ENCODE peak calls at places on chromosomes 4 and X, in four cellular contexts. X is K562, H is GM12891, K is GM12878. S is an unnamed sample.

GRCh38 chr4:2364654-2365053 is 53.8 kb downstream of the ZFYVE28 start:
- DNase-seq in H (no peak), X (peak), K (no peak), S (no peak)

GRCh38 chr4:2427383-2428334 is 8.9 kb downstream of the CFAP99 start:
- DNase-seq in X (no peak), H (no peak), K (no peak), S (no peak)

GRCh38 chrX:118271770-118272169 is 74.1 kb upstream of the WDR44 start:
- DNase-seq in H (no peak), K (no peak), X (no peak), S (no peak)

GRCh38 chrX:22097295-22097694 is 65.2 kb downstream of the PHEX start:
- DNase-seq in K (no peak), X (no peak), H (no peak), S (no peak)

GRCh38 chr4:86092684-86093083 is 267.2 kb downstream of the MAPK10 start:
- DNase-seq in H (no peak), K (no peak), X (no peak), S (no peak)

GRCh38 chrX:38717871-38718270 is 83.4 kb upstream of the MID1IP1 start:
- DNase-seq in X (peak), K (no peak), H (peak), S (peak)

GRCh38 chr4:35925806-35926205 is 318.5 kb downstream of the ARAP2 start:
- DNase-seq in K (no peak), X (no peak), H (no peak), S (no peak)

GRCh38 chr4:159171287-159171686 is 68.4 kb downstream of the RAPGEF2 start:
- DNase-seq in K (no peak), X (no peak), H (no peak), S (no peak)

GRCh38 chrX:31449975-31450374 is 378.1 kb upstream of the FTHL17 start:
- DNase-seq in H (no peak), K (no peak), X (no peak), S (no peak)

GRCh38 chrX:155086202-155086840 is 15.0 kb downstream of the BRCC3 start:
- DNase-seq in X (peak), K (no peak), H (no peak), S (peak)

GRCh38 chr4:26345541-26345940 is 24.7 kb downstream of the RBPJ start:
- DNase-seq in X (no peak), H (no peak), K (no peak), S (no peak)

GRCh38 chrX:101931104-101931493 is 728 bp downstream of the ZMAT1 start:
- DNase-seq in K (no peak), X (no peak), H (peak), S (no peak)

GRCh38 chr4:113827285-113827684 is 65.7 kb upstream of the CAMK2D start:
- DNase-seq in K (no peak), X (no peak), H (no peak), S (no peak)

DNA sequence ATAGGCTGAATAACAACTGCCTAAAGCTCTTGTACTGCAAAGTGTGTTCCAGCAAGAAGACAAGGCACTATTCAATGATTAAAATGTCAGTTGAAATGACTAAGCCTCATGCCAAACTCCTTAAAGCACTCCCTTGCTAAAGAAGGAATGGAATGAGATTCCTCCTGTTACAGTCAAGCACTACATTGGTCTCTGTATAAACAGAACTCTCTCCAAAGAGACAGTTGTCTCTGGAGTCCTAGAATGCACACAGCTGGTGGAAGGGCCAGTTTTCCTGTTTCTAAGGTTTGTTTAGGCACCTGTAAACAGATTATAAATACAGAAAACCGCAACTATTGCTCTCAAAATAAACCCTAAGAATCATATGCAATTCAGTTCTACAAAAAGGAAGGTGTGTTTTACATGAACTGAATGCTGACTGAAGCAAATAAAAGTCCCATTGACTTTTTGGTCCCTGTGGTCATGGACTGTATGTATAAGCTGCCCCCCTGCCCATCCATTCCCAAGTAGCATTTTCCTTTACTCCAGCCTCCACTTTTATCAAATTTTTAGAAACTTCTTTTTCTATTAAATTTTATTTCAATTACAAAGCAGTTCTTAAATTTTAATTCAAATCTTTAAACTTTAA is 47.0 kb downstream of the FAT1 start:
- DNase-seq in H (no peak), X (no peak), K (no peak), S (no peak)
- TF ChIP-seq POLR2AphosphoS5 in H (no peak), X (no peak), K (no peak), S (no peak)

GRCh38 chr4:84531689-84532088 is 32.6 kb upstream of the NKX6-1 start:
- DNase-seq in K (no peak), X (no peak), H (no peak), S (no peak)

GRCh38 chr4:84530449-84530848 is 31.4 kb upstream of the NKX6-1 start:
- DNase-seq in K (no peak), X (no peak), H (no peak), S (no peak)

GRCh38 chr4:84530871-84531270 is 31.8 kb upstream of the NKX6-1 start:
- DNase-seq in K (no peak), H (no peak), X (no peak), S (no peak)

GRCh38 chr4:84529169-84529751 is 30.2 kb upstream of the NKX6-1 start:
- DNase-seq in H (no peak), X (peak), K (no peak), S (no peak)
- TF ChIP-seq SPI1 in H (no peak), X (no peak), K (no peak), S (no peak)

DNA sequence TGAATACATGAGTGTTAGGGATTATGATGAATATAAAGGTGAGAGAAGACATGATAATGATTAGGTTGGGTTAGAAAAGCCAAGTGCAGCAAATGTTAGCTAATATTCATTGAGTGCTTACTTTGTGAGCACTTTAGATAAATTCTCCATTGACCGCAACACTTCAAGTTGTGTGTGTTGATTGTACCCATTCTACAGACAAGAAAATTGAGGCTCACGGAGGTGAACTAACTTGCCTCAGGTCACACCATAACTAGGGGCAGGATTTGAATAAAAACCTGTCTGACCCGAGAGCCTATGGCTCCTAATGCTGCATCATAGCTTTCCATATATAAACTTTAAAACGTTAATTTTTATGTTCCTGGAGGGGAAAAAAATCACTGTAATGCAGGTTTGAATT is 15.2 kb upstream of the C4orf50 start:
- DNase-seq in K (no peak), X (no peak), H (no peak), S (no peak)
- TF ChIP-seq POLR2AphosphoS5 in K (no peak), X (no peak), H (no peak), S (no peak)

DNA sequence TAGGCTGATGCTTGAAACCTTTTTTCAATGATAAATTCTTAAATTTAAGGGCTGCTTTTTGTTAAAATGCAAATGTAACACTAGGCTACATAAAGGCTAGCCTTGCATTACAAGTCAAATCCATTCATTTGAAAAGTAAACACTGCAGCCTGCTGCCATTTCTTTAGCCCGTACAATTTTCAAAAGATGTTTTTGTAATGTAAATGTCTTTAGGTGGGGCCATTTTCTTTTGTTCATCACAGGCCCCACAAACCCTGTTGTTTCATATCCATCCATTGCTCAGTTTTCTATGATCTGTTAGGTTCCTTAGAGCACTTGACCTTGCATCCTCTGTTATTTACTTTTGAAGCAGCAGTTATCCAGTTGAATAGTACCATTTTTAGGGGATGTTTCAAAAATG is 296.2 kb upstream of the AMOT start:
- DNase-seq in H (no peak), X (no peak), K (no peak), S (no peak)
- TF ChIP-seq SPI1 in H (no peak), X (no peak), K (no peak), S (no peak)

GRCh38 chr4:118351851-118352827 is 664 bp downstream of the PRSS12 start:
- DNase-seq in H (peak), K (no peak), X (no peak), S (no peak)
- TF ChIP-seq POLR2AphosphoS5 in H (no peak), K (no peak), X (no peak), S (no peak)

DNA sequence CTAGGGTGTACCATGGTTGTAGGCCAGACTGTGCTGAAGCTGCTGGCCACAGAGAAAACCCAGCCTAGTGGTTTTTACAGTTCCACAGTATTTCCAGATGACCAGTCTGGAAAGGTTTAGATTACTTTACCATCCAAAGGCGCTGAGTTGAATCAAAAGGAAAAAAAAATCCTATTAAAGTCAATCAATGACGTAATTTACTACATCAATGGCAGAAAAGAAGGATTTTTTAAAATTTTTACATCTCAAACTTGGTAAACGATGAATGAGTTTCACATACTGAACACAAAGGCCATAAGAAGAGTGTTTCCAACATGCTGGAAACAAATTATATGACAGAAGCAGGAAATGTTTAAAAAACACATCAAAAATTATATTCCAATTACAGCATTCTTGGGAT is 130.6 kb upstream of the ETNPPL start:
- DNase-seq in K (no peak), X (no peak), H (no peak), S (no peak)
- TF ChIP-seq SPI1 in K (no peak), X (no peak), H (no peak), S (no peak)

GRCh38 chr4:136412708-136413107 is 1119.6 kb downstream of the PCDH18 start:
- DNase-seq in X (no peak), H (no peak), K (no peak), S (no peak)
- TF ChIP-seq POLR2AphosphoS5 in X (no peak), H (no peak), K (no peak), S (no peak)

GRCh38 chr4:139015948-139016451 is 419 bp downstream of the NOCT start:
- DNase-seq in X (no peak), K (no peak), H (peak), S (peak)
- TF ChIP-seq SPI1 in X (no peak), K (no peak), H (peak), S (no peak)

GRCh38 chr4:48129307-48130014 is 4.6 kb downstream of the TXK start:
- DNase-seq in H (no peak), K (no peak), X (no peak), S (peak)
- TF ChIP-seq POLR2AphosphoS5 in H (no peak), K (no peak), X (no peak), S (peak)

GRCh38 chrX:63101879-63102620 is 249.1 kb downstream of the SPIN4 start:
- DNase-seq in X (no peak), H (no peak), K (peak), S (no peak)
- TF ChIP-seq SPI1 in X (no peak), H (no peak), K (no peak), S (no peak)

S was measured in HL-60.